ENCODE peak calls at places on chromosome 13, in eight cellular contexts. M, F, R, N, E, H, K and V are unnamed samples.

GRCh38 chr13:42101821-42102580 is 53.6 kb downstream of the DGKH start:
- DNase-seq in H (no peak), F (no peak), N (peak; percentile 20), E (no peak), K (no peak), M (no peak), R (peak; percentile 24), V (no peak)

GRCh38 chr13:29423050-29423449 is 172.4 kb downstream of the SLC7A1 start:
- DNase-seq in H (no peak), E (no peak), N (no peak), F (no peak), R (no peak), M (no peak), K (no peak), V (no peak)

GRCh38 chr13:95231393-95231792 is 69.9 kb downstream of the ABCC4 start:
- DNase-seq in M (no peak), E (no peak), N (no peak), H (no peak), R (no peak), F (no peak), K (no peak), V (no peak)

GRCh38 chr13:110525328-110526319 is 35.9 kb downstream of the RAB20 start:
- DNase-seq in M (peak; percentile 56), H (no peak), K (no peak), R (peak; percentile 68), E (no peak), N (no peak), F (no peak), V (no peak)

GRCh38 chr13:45628094-45628493 is 12.6 kb upstream of the ERICH6B start:
- DNase-seq in K (no peak), F (no peak), N (no peak), E (no peak), R (no peak), H (no peak), M (no peak), V (no peak)

GRCh38 chr13:21538753-21539152 is 65.2 kb downstream of the MICU2 start:
- DNase-seq in E (no peak), H (no peak), F (no peak), M (no peak), K (no peak), R (no peak), N (no peak), V (no peak)

GRCh38 chr13:21675095-21676007 is 4.5 kb downstream of the FGF9 start:
- DNase-seq in N (peak; percentile 32), H (peak; percentile 48), K (no peak), E (no peak), F (peak; percentile 44), R (peak; percentile 69), M (peak; percentile 52), V (no peak)

GRCh38 chr13:98542568-98543379 is 34.1 kb downstream of the STK24 start:
- DNase-seq in F (no peak), H (no peak), M (no peak), R (no peak), K (no peak), N (no peak), E (no peak), V (no peak)

GRCh38 chr13:49444517-49445395 is 682 bp downstream of the SETDB2 start:
- DNase-seq in N (no peak), E (no peak), K (no peak), F (peak; percentile 16), M (no peak), H (peak; percentile 28), R (peak; percentile 29), V (peak; percentile 61)

GRCh38 chr13:113599396-113599795 is 14.8 kb downstream of the TFDP1 start:
- DNase-seq in F (no peak), N (peak; percentile 1), R (no peak), K (no peak), E (no peak), M (no peak), H (no peak), V (no peak)

GRCh38 chr13:31731923-31732322 is 7.4 kb upstream of the RXFP2 start:
- DNase-seq in E (no peak), K (no peak), R (no peak), H (no peak), F (no peak), M (no peak), N (no peak), V (no peak)

GRCh38 chr13:73625562-73626339 is 508.5 kb downstream of the KLF12 start:
- DNase-seq in H (peak; percentile 6), N (no peak), R (no peak), K (no peak), E (no peak), M (no peak), F (peak; percentile 22), V (no peak)

GRCh38 chr13:30877335-30877734 is 28.7 kb upstream of the MEDAG start:
- DNase-seq in E (no peak), F (no peak), M (no peak), R (no peak), K (no peak), H (no peak), N (no peak), V (no peak)

GRCh38 chr13:30338331-30338851 is 31.0 kb upstream of the KATNAL1 start:
- DNase-seq in M (no peak), H (no peak), K (no peak), R (no peak), F (no peak), E (no peak), N (no peak), V (peak; percentile 64)

GRCh38 chr13:44819245-44819644 is 170.0 kb downstream of the NUFIP1 start:
- DNase-seq in E (no peak), K (peak; percentile 61), R (no peak), H (no peak), M (no peak), F (no peak), N (no peak), V (peak; percentile 72)

GRCh38 chr13:64928704-64929499 is 2301.2 kb downstream of the PCDH9 start:
- DNase-seq in F (no peak), K (peak; percentile 27), N (no peak), H (no peak), M (no peak), E (no peak), R (no peak), V (peak; percentile 84)

GRCh38 chr13:59893261-59893660 is 270.5 kb downstream of the DIAPH3 start:
- DNase-seq in E (no peak), N (no peak), H (no peak), K (no peak), F (no peak), M (no peak), R (no peak), V (no peak)

GRCh38 chr13:60398949-60399589 is 2.0 kb downstream of the TDRD3 start:
- DNase-seq in M (no peak), K (no peak), N (no peak), R (no peak), F (no peak), E (no peak), H (no peak), V (no peak)

GRCh38 chr13:113880651-113881611 is 17.1 kb upstream of the GAS6 start:
- DNase-seq in H (no peak), R (peak; percentile 19), K (no peak), F (no peak), E (no peak), N (no peak), M (no peak), V (no peak)

GRCh38 chr13:105530468-105530867 is 1005.0 kb downstream of the EFNB2 start:
- DNase-seq in F (no peak), H (no peak), E (no peak), M (no peak), R (no peak), K (no peak), N (no peak), V (no peak)

GRCh38 chr13:78409172-78409571 is 194.2 kb downstream of the POU4F1 start:
- DNase-seq in R (no peak), E (no peak), N (no peak), M (no peak), H (no peak), K (no peak), F (no peak), V (no peak)

GRCh38 chr13:41588899-41589298 is 131.5 kb downstream of the RGCC start:
- DNase-seq in K (peak; percentile 74), R (no peak), E (no peak), F (no peak), N (no peak), H (no peak), M (no peak), V (peak; percentile 94)

GRCh38 chr13:93729383-93729782 is 502.8 kb downstream of the GPC6 start:
- DNase-seq in R (no peak), H (no peak), K (no peak), F (no peak), E (no peak), M (no peak), N (no peak), V (no peak)

GRCh38 chr13:48437381-48437780 is 24.5 kb upstream of the LPAR6 start:
- DNase-seq in R (peak; percentile 71), H (no peak), K (no peak), N (peak; percentile 76), E (peak; percentile 60), M (peak; percentile 82), F (no peak), V (no peak)

GRCh38 chr13:98129059-98129741 is 13.7 kb upstream of the FARP1 start:
- DNase-seq in E (no peak), M (no peak), K (no peak), R (no peak), N (no peak), H (no peak), F (no peak), V (peak; percentile 60)

GRCh38 chr13:43657485-43657884 is 129.3 kb downstream of the ENOX1 start:
- DNase-seq in K (no peak), F (no peak), E (no peak), H (no peak), R (no peak), N (no peak), M (no peak), V (no peak)

GRCh38 chr13:51675877-51676276 is 91.6 kb downstream of the WDFY2 start:
- DNase-seq in K (no peak), F (no peak), H (no peak), E (no peak), N (no peak), M (no peak), R (no peak), V (no peak)
- TF ChIP-seq CTCF in K (no peak), F (no peak), H (no peak), E (no peak), N (no peak), M (no peak), R (no peak), V (no peak)

GRCh38 chr13:26220575-26220974 is 1.5 kb downstream of the RNF6 start:
- DNase-seq in F (no peak), R (no peak), M (no peak), N (no peak), K (no peak), E (no peak), H (no peak), V (peak; percentile 38)
- H3K27ac ChIP-seq in F (no peak overlapping the region), R (no peak overlapping the region), M (no peak overlapping the region), N (no peak overlapping the region), K (no peak overlapping the region), E (no peak overlapping the region), H (no peak overlapping the region), V (no peak overlapping the region)

GRCh38 chr13:101544979-101545378 is 92.5 kb downstream of the ITGBL1 start:
- DNase-seq in F (no peak), N (no peak), M (no peak), H (no peak), E (no peak), R (no peak), K (no peak), V (no peak)

GRCh38 chr13:101545521-101545920 is 93.0 kb downstream of the ITGBL1 start:
- DNase-seq in N (no peak), R (no peak), M (no peak), K (no peak), H (no peak), E (no peak), F (no peak), V (no peak)
- TF ChIP-seq CTCF in N (peak; percentile 45), R (no peak), M (peak; percentile 36), K (no peak), H (no peak), E (no peak), F (no peak), V (no peak)

GRCh38 chr13:33526718-33527117 is 241.2 kb upstream of the STARD13 start:
- DNase-seq in F (no peak), E (no peak), K (no peak), R (no peak), M (no peak), H (no peak), N (no peak), V (no peak)
- H3K27ac ChIP-seq in F (no peak overlapping the region), E (no peak overlapping the region), K (no peak overlapping the region), R (no peak overlapping the region), M (no peak overlapping the region), H (no peak overlapping the region), N (no peak overlapping the region), V (no peak overlapping the region)